ENCODE peak calls at places on chromosomes 5 and 9, in ten cellular contexts. W is activated CD8-positive, alpha-beta memory T cell treated with anti-CD3 and anti-CD28 coated beads for 24 hours; M is renal cortical epithelial cell; P is left ventricle myocardium superior; I is body of pancreas; X is T1000; O is tibial artery; K is RWPE1; V is epithelial cell of esophagus; C is NCI-H187. N is an unnamed sample.

GRCh38 chr5:112738180-112738560 is 485 bp downstream of the APC start:
- DNase-seq in K (peak; percentile 12), W (no peak), O (no peak), M (peak; percentile 6), V (no peak), X (no peak), P (no peak), C (no peak), I (no peak), N (no peak)

GRCh38 chr5:127960126-127960744 is 123.3 kb upstream of the SLC12A2 start:
- DNase-seq in K (no peak), X (no peak), V (no peak), M (no peak), I (no peak), C (no peak), P (no peak), O (no peak), W (no peak), N (no peak)

GRCh38 chr9:14554866-14555265 is 138.4 kb downstream of the ZDHHC21 start:
- DNase-seq in O (no peak), W (no peak), I (no peak), M (no peak), X (no peak), V (no peak), P (no peak), K (no peak), C (no peak), N (no peak)

GRCh38 chr9:114913217-114913616 is 17.2 kb downstream of the TNFSF8 start:
- DNase-seq in W (no peak), K (no peak), P (no peak), I (no peak), M (no peak), V (no peak), O (no peak), X (no peak), C (no peak), N (no peak)

GRCh38 chr9:111533099-111533785 is 8.3 kb downstream of the ZNF483 start:
- DNase-seq in K (no peak), C (no peak), V (peak; percentile 41), X (no peak), M (peak; percentile 55), P (no peak), I (no peak), W (no peak), O (no peak), N (no peak)

GRCh38 chr5:1832511-1833250 is 31.5 kb downstream of the NDUFS6 start:
- DNase-seq in C (no peak), W (no peak), I (no peak), V (no peak), P (peak; percentile 53), M (no peak), K (no peak), X (no peak), O (no peak), N (no peak)

GRCh38 chr5:75279324-75279723 is 42.6 kb upstream of the ANKRD31 start:
- DNase-seq in W (no peak), V (no peak), M (peak; percentile 14), O (no peak), C (no peak), P (no peak), K (no peak), X (no peak), I (no peak), N (no peak)

GRCh38 chr9:121333950-121334773 is 35.9 kb downstream of the STOM start:
- DNase-seq in X (peak; percentile 33), I (no peak), P (no peak), V (no peak), W (no peak), K (no peak), M (no peak), C (no peak), O (no peak), N (no peak)

GRCh38 chr9:116482740-116483139 is 204.4 kb upstream of the TRIM32 start:
- DNase-seq in K (no peak), I (no peak), O (no peak), X (no peak), P (peak; percentile 31), M (peak; percentile 29), C (no peak), W (no peak), V (no peak), N (no peak)

GRCh38 chr9:20043461-20043860 is 254.6 kb upstream of the SLC24A2 start:
- DNase-seq in M (no peak), I (no peak), O (no peak), X (no peak), W (no peak), C (no peak), V (no peak), K (no peak), P (no peak), N (no peak)